ENCODE peak calls at places on chromosomes 12 and 14, in four cellular contexts. O is HFF-Myc, Z is mesothelial cell of epicardium, V is neural crest cell. T is an unnamed sample.

GRCh38 chr14:104792101-104792884 is 3.3 kb downstream of the AKT1 start:
- DNase-seq in O (no peak), V (no peak), Z (no peak), T (no peak)

GRCh38 chr14:34982421-34983147 is at the start of gene SRP54:
- DNase-seq in O (peak; percentile 94), Z (peak; percentile 99), V (peak; percentile 98), T (peak; percentile 99)

GRCh38 chr14:81169711-81170103 is 51.1 kb downstream of the GTF2A1 start:
- DNase-seq in O (no peak), V (no peak), Z (no peak), T (no peak)

GRCh38 chr12:113333877-113334785 is 778 bp downstream of the SLC8B1 start:
- DNase-seq in O (no peak), Z (no peak), V (no peak), T (no peak)

GRCh38 chr14:51382506-51382905 is 142.5 kb downstream of the TMX1 start:
- DNase-seq in Z (no peak), V (no peak), O (no peak), T (no peak)

GRCh38 chr12:71438670-71439361 is 782 bp upstream of the LGR5 start:
- DNase-seq in Z (no peak), V (no peak), O (no peak), T (no peak)

GRCh38 chr12:128047266-128048060 is 219.5 kb upstream of the TMEM132C start:
- DNase-seq in V (no peak), O (no peak), Z (no peak), T (no peak)

GRCh38 chr14:35814371-35815005 is 5.4 kb upstream of the RALGAPA1 start:
- DNase-seq in O (peak; percentile 26), V (peak; percentile 83), Z (no peak), T (peak; percentile 48)

GRCh38 chr12:39393179-39393578 is 49.7 kb downstream of the KIF21A start:
- DNase-seq in O (no peak), V (no peak), Z (no peak), T (no peak)

GRCh38 chr12:39392154-39392925 is 50.6 kb downstream of the KIF21A start:
- DNase-seq in O (no peak), Z (no peak), V (no peak), T (no peak)

GRCh38 chr12:39393890-39394289 is 49.0 kb downstream of the KIF21A start:
- DNase-seq in O (no peak), Z (no peak), V (no peak), T (no peak)

GRCh38 chr12:39390752-39391151 is 52.2 kb downstream of the KIF21A start:
- DNase-seq in V (no peak), Z (no peak), O (no peak), T (no peak)

GRCh38 chr12:39395866-39396265 is 47.1 kb downstream of the KIF21A start:
- DNase-seq in V (no peak), Z (no peak), O (no peak), T (no peak)
- TF ChIP-seq CTCF in V (no peak), Z (no peak), O (no peak), T (no peak)

GRCh38 chr12:98533723-98534251 is 18.4 kb downstream of the TMPO start:
- DNase-seq in V (no peak), Z (no peak), O (no peak), T (no peak)

GRCh38 chr12:98530068-98530467 is 14.7 kb downstream of the TMPO start:
- DNase-seq in Z (no peak), O (no peak), V (no peak), T (no peak)

GRCh38 chr12:98538031-98538430 is 22.6 kb downstream of the TMPO start:
- DNase-seq in O (no peak), Z (no peak), V (no peak), T (no peak)

DNA sequence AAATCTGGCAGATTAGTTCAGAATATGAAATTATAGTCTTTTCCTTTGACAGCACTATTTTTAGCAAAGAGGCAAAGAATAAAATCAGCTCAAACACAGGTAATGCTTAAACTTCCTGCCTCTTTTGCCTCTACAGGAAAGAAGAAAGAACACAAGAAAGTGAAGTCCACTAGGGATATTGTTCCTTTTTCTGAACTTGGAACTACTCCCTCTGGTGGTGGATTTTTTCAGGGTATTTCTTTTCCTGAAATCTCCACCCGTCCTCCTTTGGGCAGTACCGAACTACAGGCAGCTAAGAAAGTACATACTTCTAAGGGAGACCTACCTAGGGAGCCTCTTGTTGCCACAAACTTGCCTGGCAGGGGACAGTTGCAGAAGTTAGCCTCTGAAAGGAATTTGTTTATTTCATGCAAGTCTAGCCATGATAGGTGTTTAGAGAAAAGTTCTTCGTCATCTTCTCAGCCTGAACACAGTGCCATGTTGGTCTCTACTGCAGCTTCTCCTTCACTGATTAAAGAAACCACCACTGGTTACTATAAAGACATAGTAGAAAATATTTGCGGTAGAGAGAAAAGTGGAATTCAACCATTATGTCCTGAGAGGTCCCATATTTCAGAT is 17.4 kb downstream of the TMPO start:
- DNase-seq in Z (no peak), O (peak; percentile 29), V (no peak), T (no peak)
- TF ChIP-seq CTCF in Z (peak; percentile 91), O (peak; percentile 57), V (peak; percentile 79), T (peak; percentile 63)

GRCh38 chr12:93025145-93026103 is 96.3 kb upstream of the EEA1 start:
- DNase-seq in V (no peak), Z (no peak), O (peak; percentile 41), T (no peak)
- TF ChIP-seq CTCF in V (peak; percentile 59), Z (no peak), O (peak; percentile 52), T (peak; percentile 43)

DNA sequence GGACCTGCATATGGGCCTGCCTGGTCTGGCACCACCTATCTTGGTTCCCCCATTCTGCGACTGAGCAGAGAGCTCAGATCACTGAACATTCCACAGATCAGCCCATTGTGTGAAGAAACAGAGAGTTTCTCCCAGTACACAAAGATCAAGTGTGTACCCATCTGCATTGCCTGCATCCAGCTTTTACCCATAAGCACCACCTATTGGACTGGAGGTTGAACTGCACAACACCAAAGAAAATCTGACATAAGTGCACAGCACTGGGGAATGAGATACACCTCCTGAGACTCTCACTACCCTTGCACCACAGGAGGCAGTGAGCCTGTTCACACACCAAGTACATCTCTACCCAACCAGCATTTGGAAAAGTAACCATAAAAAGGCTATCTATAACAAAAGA is 362.6 kb upstream of the CLEC14A start:
- DNase-seq in V (no peak), Z (no peak), O (no peak), T (no peak)
- TF ChIP-seq CTCF in V (peak; percentile 25), Z (no peak), O (peak; percentile 28), T (peak; percentile 12)

GRCh38 chr12:115325858-115326257 is 641.9 kb upstream of the TBX3 start:
- DNase-seq in Z (no peak), V (no peak), O (no peak), T (no peak)

GRCh38 chr12:115322275-115322674 is 638.3 kb upstream of the TBX3 start:
- DNase-seq in Z (no peak), O (peak; percentile 63), V (no peak), T (no peak)

GRCh38 chr12:115320967-115321366 is 637.0 kb upstream of the TBX3 start:
- DNase-seq in Z (no peak), O (no peak), V (no peak), T (no peak)

GRCh38 chr12:115324949-115325638 is 641.1 kb upstream of the TBX3 start:
- DNase-seq in V (no peak), O (peak; percentile 43), Z (no peak), T (no peak)

DNA sequence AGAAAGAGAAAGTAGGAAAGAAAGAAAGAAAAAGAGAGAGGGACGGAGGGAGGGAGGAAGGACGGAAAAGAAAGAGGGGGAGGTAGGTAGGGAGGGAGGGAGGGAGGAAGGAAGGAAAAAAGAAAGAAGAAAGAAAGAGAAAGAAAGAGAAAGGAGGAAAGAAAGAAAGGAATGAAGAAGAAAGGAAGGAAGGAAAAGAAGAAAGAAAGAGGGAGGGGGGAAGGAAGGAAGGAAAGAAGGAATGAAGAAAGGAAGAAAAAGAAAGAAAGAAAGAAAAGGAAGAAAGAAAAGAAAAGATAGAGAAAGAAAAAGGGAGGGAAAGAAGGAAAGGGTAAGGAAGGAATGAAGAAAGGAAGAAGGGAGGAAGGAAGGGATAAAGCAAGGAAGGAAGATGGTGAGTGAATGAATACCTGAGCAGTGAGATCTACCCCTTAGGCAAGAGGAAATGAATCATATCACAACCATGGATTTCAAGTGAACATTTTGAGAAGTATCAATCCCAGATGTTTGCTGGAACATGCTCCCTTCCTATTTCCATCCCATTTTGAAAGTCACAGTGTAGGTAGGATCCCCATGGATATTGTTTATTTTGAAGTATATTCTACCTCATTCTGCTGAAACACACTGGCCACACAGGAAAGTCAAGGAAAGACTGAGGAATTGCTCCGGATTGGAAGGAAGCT is 639.4 kb upstream of the TBX3 start:
- DNase-seq in Z (no peak), O (peak; percentile 81), V (no peak), T (no peak)
- TF ChIP-seq CTCF in Z (no peak), O (no peak), V (no peak), T (no peak)

DNA sequence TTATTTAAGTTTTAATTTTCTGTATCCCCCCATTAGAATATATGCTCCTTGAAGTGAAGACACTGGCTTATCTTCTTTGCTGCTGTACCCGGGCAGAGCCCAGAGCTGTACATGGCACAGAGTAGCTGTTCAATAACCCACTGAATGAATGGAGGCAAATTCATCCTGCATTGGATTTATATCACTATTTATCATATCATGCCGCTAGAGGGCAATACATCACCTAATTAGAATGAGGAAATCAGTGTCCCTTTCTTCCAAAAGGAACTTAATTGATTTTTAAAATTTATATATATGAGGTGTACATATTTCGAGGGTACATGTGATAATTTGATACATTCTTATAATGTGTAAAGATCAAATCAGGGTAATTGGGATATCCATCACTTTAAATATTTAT is 89.2 kb upstream of the TMEM260 start:
- DNase-seq in O (no peak), Z (no peak), V (no peak), T (no peak)
- TF ChIP-seq CTCF in O (peak; percentile 41), Z (peak; percentile 66), V (peak; percentile 75), T (peak; percentile 69)

GRCh38 chr14:74531467-74531866 is 37.9 kb downstream of the ISCA2 start:
- DNase-seq in O (peak; percentile 22), V (no peak), Z (no peak), T (no peak)
- TF ChIP-seq CTCF in O (peak; percentile 18), V (no peak), Z (no peak), T (no peak)

GRCh38 chr12:21773263-21773741 is 1.2 kb downstream of the KCNJ8 start:
- DNase-seq in O (no peak), V (peak; percentile 36), Z (no peak), T (peak; percentile 19)
- TF ChIP-seq CTCF in O (peak; percentile 27), V (peak; percentile 55), Z (no peak), T (peak; percentile 57)